ENCODE peak calls at places on chromosome 13, in four cellular contexts. G is WTC11, Y is K562, R is HepG2. S is an unnamed sample.
A peak's percentile ranks its signal among the peaks of the same experiment; 100 is the strongest.

GRCh38 chr13:89490661-89491060 is 1819.5 kb downstream of the SLITRK5 start:
- DNase-seq in Y (no peak), G (no peak), R (no peak), S (no peak)

GRCh38 chr13:21785990-21786389 is 115.1 kb downstream of the FGF9 start:
- DNase-seq in R (no peak), G (no peak), Y (no peak), S (no peak)

GRCh38 chr13:52454459-52454824 is 836 bp upstream of the CKAP2 start:
- DNase-seq in R (no peak), G (no peak), Y (peak; percentile 39), S (peak; percentile 34)

GRCh38 chr13:80598189-80598588 is 257.3 kb upstream of the SPRY2 start:
- DNase-seq in R (no peak), G (no peak), Y (no peak), S (no peak)

GRCh38 chr13:44302948-44303575 is 70.6 kb upstream of the SERP2 start:
- DNase-seq in Y (no peak), R (no peak), G (no peak), S (no peak)

GRCh38 chr13:99386495-99386894 is 79.3 kb upstream of the GPR183 start:
- DNase-seq in G (no peak), Y (no peak), R (no peak), S (no peak)

GRCh38 chr13:90447034-90447734 is 900.3 kb upstream of the MIR17HG start:
- DNase-seq in R (no peak), G (no peak), Y (no peak), S (no peak)

GRCh38 chr13:112771877-112772538 is 82.2 kb downstream of the ATP11A start:
- DNase-seq in G (no peak), R (no peak), Y (no peak), S (no peak)

GRCh38 chr13:65909501-65909900 is 1320.6 kb downstream of the PCDH9 start:
- DNase-seq in Y (no peak), R (no peak), G (no peak), S (no peak)

GRCh38 chr13:102555914-102556553 is 40.8 kb upstream of the TPP2 start:
- DNase-seq in R (peak; percentile 18), Y (peak; percentile 32), G (no peak), S (peak; percentile 47)

GRCh38 chr13:53694814-53695533 is 666.4 kb downstream of the OLFM4 start:
- DNase-seq in Y (no peak), R (no peak), G (no peak), S (no peak)

GRCh38 chr13:102799544-102800144 is 725 bp downstream of the BIVM start:
- DNase-seq in G (peak; percentile 32), R (no peak), Y (peak; percentile 28), S (peak; percentile 75)

GRCh38 chr13:112779856-112780604 is 90.2 kb downstream of the ATP11A start:
- DNase-seq in R (no peak), Y (no peak), G (peak; percentile 12), S (peak; percentile 12)

GRCh38 chr13:109840201-109840892 is 54.0 kb upstream of the IRS2 start:
- DNase-seq in Y (no peak), G (no peak), R (no peak), S (no peak)

GRCh38 chr13:112820318-112820717 is 130.5 kb downstream of the ATP11A start:
- DNase-seq in R (no peak), Y (no peak), G (peak; percentile 7), S (no peak)

GRCh38 chr13:30908416-30908980 is 2.4 kb downstream of the MEDAG start:
- DNase-seq in R (no peak), G (no peak), Y (no peak), S (peak; percentile 65)
- TF ChIP-seq FOXJ3 in R (no peak), G (no peak), Y (no peak), S (no peak)

GRCh38 chr13:38637576-38637975 is 49.3 kb upstream of the FREM2 start:
- DNase-seq in G (no peak), Y (no peak), R (no peak), S (no peak)
- TF ChIP-seq FOXJ3 in G (no peak), Y (no peak), R (no peak), S (no peak)

GRCh38 chr13:33076451-33076992 is 60.3 kb downstream of the KL start:
- DNase-seq in Y (no peak), G (no peak), R (no peak), S (no peak)

GRCh38 chr13:33080962-33081655 is 64.9 kb downstream of the KL start:
- DNase-seq in R (no peak), G (no peak), Y (no peak), S (no peak)

GRCh38 chr13:33075996-33076395 is 59.8 kb downstream of the KL start:
- DNase-seq in Y (no peak), G (no peak), R (no peak), S (no peak)

GRCh38 chr13:33079960-33080359 is 63.7 kb downstream of the KL start:
- DNase-seq in R (no peak), G (no peak), Y (no peak), S (no peak)

GRCh38 chr13:33078268-33078667 is 62.0 kb downstream of the KL start:
- DNase-seq in G (no peak), Y (no peak), R (no peak), S (no peak)
- TF ChIP-seq FOXJ3 in G (no peak), Y (no peak), R (no peak), S (no peak)

GRCh38 chr13:97257800-97258799 is 36.0 kb downstream of the MBNL2 start:
- DNase-seq in R (peak; percentile 87), Y (peak; percentile 81), G (peak; percentile 55), S (no peak)
- TF ChIP-seq FOXJ3 in R (no peak), Y (no peak), G (no peak), S (no peak)

GRCh38 chr13:73767747-73768315 is 366.4 kb downstream of the KLF12 start:
- DNase-seq in R (peak; percentile 9), G (peak; percentile 29), Y (peak; percentile 1), S (peak; percentile 22)
- TF ChIP-seq FOXJ3 in R (no peak), G (no peak), Y (no peak), S (no peak)

GRCh38 chr13:84118845-84119409 is 236.7 kb upstream of the SLITRK1 start:
- DNase-seq in Y (no peak), R (no peak), G (no peak), S (no peak)
- TF ChIP-seq FOXJ3 in Y (no peak), R (no peak), G (no peak), S (no peak)

DNA sequence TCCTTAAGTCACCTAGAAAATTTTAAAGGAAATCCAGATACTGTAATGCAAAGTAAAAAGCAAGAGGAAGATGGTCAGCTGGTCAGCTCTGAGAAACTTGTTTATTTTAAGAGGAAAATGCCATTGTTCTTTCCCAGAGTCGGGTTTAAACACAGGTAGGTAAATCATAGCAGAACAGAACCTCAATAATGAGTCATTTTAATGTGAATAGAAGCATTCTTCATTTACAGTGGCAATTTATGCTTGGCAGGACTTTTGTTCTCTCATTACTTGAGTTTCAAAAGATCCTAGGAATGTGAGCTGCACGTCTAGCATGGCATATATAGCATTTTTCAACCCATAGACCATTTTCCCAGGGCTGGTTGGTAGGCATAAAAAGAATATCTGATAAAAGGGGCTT is 132.3 kb downstream of the LIG4 start:
- DNase-seq in G (no peak), Y (no peak), R (no peak), S (no peak)
- TF ChIP-seq FOXJ3 in G (no peak), Y (no peak), R (no peak), S (no peak)

GRCh38 chr13:108000998-108001397 is 214.3 kb downstream of the LIG4 start:
- DNase-seq in Y (peak; percentile 48), R (no peak), G (no peak), S (no peak)
- TF ChIP-seq FOXJ3 in Y (no peak), R (no peak), G (no peak), S (no peak)

GRCh38 chr13:26923824-26924605 is 163.4 kb upstream of the GPR12 start:
- DNase-seq in G (no peak), Y (no peak), R (no peak), S (no peak)
- TF ChIP-seq FOXJ3 in G (no peak), Y (no peak), R (no peak), S (no peak)

S was measured in SK-N-SH.